ENCODE peak calls at places on chromosomes 4 and X, in eight cellular contexts. T is lung; R is naive thymus-derived CD4-positive, alpha-beta T cell; W is heart right ventricle; H is mammary epithelial cell; I is astrocyte of the spinal cord; X is foreskin fibroblast; S is fibroblast of mammary gland. A is an unnamed sample.

GRCh38 chr4:118175506-118175905 is 141.2 kb downstream of the NDST3 start:
- DNase-seq in T (no peak), R (no peak), W (no peak), H (peak), I (no peak), X (no peak), S (no peak), A (no peak)

GRCh38 chr4:145279122-145279960 is 99.0 kb upstream of the OTUD4 start:
- DNase-seq in T (no peak), R (no peak), W (no peak), H (peak), I (peak), X (peak), S (peak), A (peak)

GRCh38 chrX:155632424-155633100 is 19.8 kb upstream of the TMLHE start:
- DNase-seq in T (no peak), R (peak), W (no peak), H (no peak), I (peak), X (no peak), S (no peak), A (no peak)

GRCh38 chr4:59094505-59094904 is 1984.3 kb upstream of the IGFBP7 start:
- DNase-seq in T (no peak), R (no peak), W (no peak), H (no peak), I (no peak), X (no peak), S (no peak), A (no peak)

GRCh38 chr4:144633215-144633614 is 12.7 kb upstream of the HHIP start:
- DNase-seq in T (no peak), R (no peak), W (no peak), H (no peak), I (no peak), X (no peak), S (no peak), A (no peak)

GRCh38 chr4:154854362-154854761 is 73.3 kb downstream of the RBM46 start:
- DNase-seq in T (no peak), R (no peak), W (no peak), H (peak), I (no peak), X (no peak), S (peak), A (no peak)

GRCh38 chrX:21770631-21771321 is 12.9 kb upstream of the SMPX start:
- DNase-seq in T (no peak), R (no peak), W (no peak), H (no peak), I (no peak), X (no peak), S (no peak), A (no peak)

GRCh38 chrX:56800801-56801200 is 71.8 kb downstream of the NBDY start:
- DNase-seq in T (no peak), R (peak), W (no peak), H (no peak), I (no peak), X (no peak), S (no peak), A (no peak)

GRCh38 chrX:68789966-68790365 is 38.9 kb upstream of the EFNB1 start:
- DNase-seq in T (no peak), R (no peak), W (no peak), H (no peak), I (no peak), X (no peak), S (no peak), A (no peak)

GRCh38 chr4:146338512-146338911 is 124.2 kb downstream of the REELD1 start:
- DNase-seq in T (no peak), R (no peak), W (no peak), H (no peak), I (no peak), X (no peak), S (peak), A (no peak)

GRCh38 chrX:111874241-111874640 is 1.7 kb upstream of the TRPC5OS start:
- DNase-seq in T (no peak), R (no peak), W (no peak), H (no peak), I (no peak), X (no peak), S (no peak), A (no peak)

GRCh38 chr4:541271-541670 is 34.8 kb downstream of the TMEM271 start:
- DNase-seq in T (no peak), R (no peak), W (no peak), H (no peak), I (no peak), X (no peak), S (no peak), A (no peak)

GRCh38 chrX:68332156-68332823 is 101.0 kb downstream of the OPHN1 start:
- DNase-seq in T (no peak), R (no peak), W (no peak), H (no peak), I (peak), X (no peak), S (peak), A (no peak)

GRCh38 chrX:153922932-153923857 is 2.9 kb downstream of the ARHGAP4 start:
- DNase-seq in T (peak), R (no peak), W (peak), H (peak), I (peak), X (peak), S (peak), A (no peak)

GRCh38 chrX:56233100-56233499 is 944 bp downstream of the KLF8 start:
- DNase-seq in T (no peak), R (no peak), W (no peak), H (no peak), I (no peak), X (no peak), S (peak), A (no peak)

GRCh38 chrX:47215291-47215900 is 3.1 kb upstream of the CDK16 start:
- DNase-seq in T (no peak), R (no peak), W (no peak), H (no peak), I (no peak), X (no peak), S (no peak), A (no peak)

GRCh38 chrX:2311483-2311882 is 189.3 kb downstream of the DHRSX start:
- DNase-seq in T (no peak), R (no peak), W (no peak), H (no peak), I (peak), X (no peak), S (no peak), A (no peak)
- H3K4me3 ChIP-seq in T (no peak), R (no peak), W (no peak), H (no peak), I (no peak), X (no peak), S (no peak), A (no peak)

GRCh38 chr4:8594097-8595038 is 1.8 kb downstream of the CPZ start:
- DNase-seq in T (peak), R (no peak), W (no peak), H (peak), I (peak), X (peak), S (peak), A (peak)
- H3K4me3 ChIP-seq in T (no peak), R (no peak), W (no peak), H (no peak), I (peak), X (peak), S (no peak), A (peak)

DNA sequence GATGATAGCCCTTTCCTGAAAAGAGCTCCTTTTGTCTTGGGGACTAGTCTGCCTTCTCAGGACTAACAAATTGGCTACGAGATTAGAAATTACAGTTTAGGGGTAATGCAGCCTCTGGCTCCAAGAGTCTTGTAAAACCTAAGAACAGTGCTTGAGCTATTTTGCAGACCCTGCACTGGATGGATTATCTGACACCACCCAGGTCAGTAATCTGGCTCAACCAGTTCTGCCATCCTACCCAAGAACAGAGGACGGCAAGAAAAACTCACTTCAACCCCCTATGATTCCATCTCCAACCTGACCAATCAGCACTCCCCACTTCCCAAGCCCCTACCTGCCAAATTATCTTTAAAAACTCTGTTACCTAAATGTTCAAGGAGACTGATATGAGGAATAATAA is 225.1 kb downstream of the FAM47A start:
- DNase-seq in T (no peak), R (no peak), W (no peak), H (no peak), I (no peak), X (no peak), S (no peak), A (no peak)
- H3K4me3 ChIP-seq in T (no peak), R (no peak), W (no peak), H (no peak), I (no peak), X (no peak), S (no peak), A (no peak)

GRCh38 chrX:129981752-129982299 is 609 bp upstream of the BCORL1 start:
- DNase-seq in T (no peak), R (no peak), W (no peak), H (no peak), I (no peak), X (no peak), S (no peak), A (no peak)

GRCh38 chrX:129980043-129980442 is 2.4 kb upstream of the BCORL1 start:
- DNase-seq in T (no peak), R (no peak), W (peak), H (no peak), I (no peak), X (no peak), S (no peak), A (no peak)

GRCh38 chrX:129982300-129983246 is at the start of gene BCORL1:
- DNase-seq in T (peak), R (peak), W (peak), H (peak), I (peak), X (peak), S (peak), A (peak)

GRCh38 chrX:129980540-129981206 is 1.8 kb upstream of the BCORL1 start:
- DNase-seq in T (peak), R (no peak), W (peak), H (no peak), I (no peak), X (no peak), S (no peak), A (no peak)

DNA sequence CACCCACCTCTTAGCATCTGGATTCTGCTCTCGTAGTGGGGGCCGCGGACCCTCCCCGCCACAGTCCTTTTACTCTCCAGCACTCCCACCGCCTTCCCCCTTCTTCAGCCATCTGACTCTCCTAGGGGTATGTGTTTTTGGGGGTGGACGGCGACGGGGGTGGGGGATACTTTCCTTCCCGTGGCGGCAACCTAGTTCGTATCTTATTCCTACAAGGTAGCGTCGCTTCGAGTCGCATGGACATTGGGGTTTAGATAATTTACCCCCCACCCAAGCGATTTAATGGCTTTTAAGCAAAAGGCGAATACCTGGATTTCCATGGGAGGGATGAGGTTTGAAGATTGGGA is 1.3 kb upstream of the BCORL1 start:
- DNase-seq in T (no peak), R (no peak), W (no peak), H (no peak), I (no peak), X (no peak), S (no peak), A (no peak)
- H3K4me3 ChIP-seq in T (peak), R (peak), W (peak), H (peak), I (no peak), X (peak), S (peak), A (no peak)

DNA sequence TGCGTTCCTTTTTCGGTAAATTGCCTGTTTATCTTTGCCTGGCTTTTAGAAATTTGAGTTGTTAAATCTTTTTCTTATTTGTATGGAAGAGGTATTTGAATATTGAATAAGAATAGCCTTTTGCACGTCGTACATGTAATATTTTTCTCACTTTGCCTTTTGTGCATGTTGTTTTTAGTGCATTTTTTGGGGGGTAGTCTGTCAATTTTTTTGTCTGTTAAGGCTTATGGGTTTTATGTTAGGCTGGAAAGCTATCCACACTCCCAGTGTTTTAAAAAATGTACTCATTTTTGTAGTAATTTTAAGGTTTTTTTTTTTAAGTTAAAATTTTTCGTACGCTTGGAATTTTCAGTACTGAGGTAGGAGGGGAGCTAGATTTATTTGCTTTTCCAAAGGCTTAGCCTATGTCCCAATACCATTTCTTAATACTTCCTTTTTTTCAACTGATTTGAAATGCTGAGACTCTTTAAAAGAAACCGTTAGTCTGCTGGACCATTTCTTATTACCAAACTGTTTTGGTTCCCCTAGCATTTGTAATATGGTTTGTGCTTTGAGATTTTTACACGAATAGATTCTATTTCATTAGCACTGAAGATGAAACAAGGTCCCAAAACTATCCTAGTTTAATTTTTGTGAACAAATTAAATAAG is 1.3 kb downstream of the HERC5 start:
- DNase-seq in T (no peak), R (no peak), W (no peak), H (no peak), I (peak), X (no peak), S (no peak), A (no peak)
- H3K4me3 ChIP-seq in T (no peak), R (peak), W (no peak), H (no peak), I (no peak), X (no peak), S (no peak), A (no peak)

A was measured in AG09309.